ENCODE peak calls at places on chromosome 13, in five cellular contexts. One of them, this sample, is unnamed.

GRCh38 chr13:46687810-46688209 is 109.2 kb downstream of the ESD start:
- DNase-seq in BJ: no peak
- DNase-seq in IMR-90: peak; percentile 46
- DNase-seq in stimulated activated CD8-positive, alpha-beta memory T cell treated with anti-CD3 and anti-CD28 coated beads, Interleukin-15, amount 100 ng/mL, for 24 hours: no peak
- DNase-seq in HFFc6: peak; percentile 19
- DNase-seq in this sample: no peak

GRCh38 chr13:106736941-106737340 is 169.0 kb upstream of the ARGLU1 start:
- DNase-seq in stimulated activated CD8-positive, alpha-beta memory T cell treated with anti-CD3 and anti-CD28 coated beads, Interleukin-15, amount 100 ng/mL, for 24 hours: no peak
- DNase-seq in HFFc6: no peak
- DNase-seq in BJ: no peak
- DNase-seq in IMR-90: no peak
- DNase-seq in this sample: no peak

GRCh38 chr13:46165485-46166220 is 16.3 kb downstream of the LCP1 start:
- DNase-seq in stimulated activated CD8-positive, alpha-beta memory T cell treated with anti-CD3 and anti-CD28 coated beads, Interleukin-15, amount 100 ng/mL, for 24 hours: no peak
- DNase-seq in HFFc6: no peak
- DNase-seq in IMR-90: no peak
- DNase-seq in BJ: no peak
- DNase-seq in this sample: no peak

GRCh38 chr13:36858285-36858684 is 39.3 kb downstream of the RFXAP start:
- DNase-seq in HFFc6: peak; percentile 58
- DNase-seq in BJ: peak; percentile 6
- DNase-seq in stimulated activated CD8-positive, alpha-beta memory T cell treated with anti-CD3 and anti-CD28 coated beads, Interleukin-15, amount 100 ng/mL, for 24 hours: no peak
- DNase-seq in IMR-90: peak; percentile 65
- DNase-seq in this sample: peak; percentile 10

GRCh38 chr13:65468628-65469027 is 1761.5 kb downstream of the PCDH9 start:
- DNase-seq in IMR-90: peak; percentile 46
- DNase-seq in BJ: no peak
- DNase-seq in HFFc6: no peak
- DNase-seq in stimulated activated CD8-positive, alpha-beta memory T cell treated with anti-CD3 and anti-CD28 coated beads, Interleukin-15, amount 100 ng/mL, for 24 hours: no peak
- DNase-seq in this sample: peak; percentile 1

GRCh38 chr13:75395901-75396300 is 86.1 kb downstream of the TBC1D4 start:
- DNase-seq in BJ: no peak
- DNase-seq in HFFc6: no peak
- DNase-seq in stimulated activated CD8-positive, alpha-beta memory T cell treated with anti-CD3 and anti-CD28 coated beads, Interleukin-15, amount 100 ng/mL, for 24 hours: no peak
- DNase-seq in IMR-90: no peak
- DNase-seq in this sample: no peak

GRCh38 chr13:31980842-31981241 is 50.7 kb upstream of the FRY start:
- DNase-seq in BJ: no peak
- DNase-seq in HFFc6: no peak
- DNase-seq in stimulated activated CD8-positive, alpha-beta memory T cell treated with anti-CD3 and anti-CD28 coated beads, Interleukin-15, amount 100 ng/mL, for 24 hours: no peak
- DNase-seq in IMR-90: no peak
- DNase-seq in this sample: no peak

GRCh38 chr13:95304446-95304845 is 3.2 kb upstream of the ABCC4 start:
- DNase-seq in stimulated activated CD8-positive, alpha-beta memory T cell treated with anti-CD3 and anti-CD28 coated beads, Interleukin-15, amount 100 ng/mL, for 24 hours: no peak
- DNase-seq in IMR-90: no peak
- DNase-seq in BJ: no peak
- DNase-seq in HFFc6: no peak
- DNase-seq in this sample: no peak

GRCh38 chr13:78609464-78610205 is 6.3 kb upstream of the POU4F1 start:
- DNase-seq in BJ: no peak
- DNase-seq in IMR-90: no peak
- DNase-seq in stimulated activated CD8-positive, alpha-beta memory T cell treated with anti-CD3 and anti-CD28 coated beads, Interleukin-15, amount 100 ng/mL, for 24 hours: no peak
- DNase-seq in HFFc6: no peak
- DNase-seq in this sample: no peak